ENCODE peak calls at places on chromosomes 16 and 17, in nine cellular contexts. I is stomach; U is GM19239; E is WERI-Rb-1; X is stimulated activated CD8-positive, alpha-beta memory T cell treated with anti-CD3 and anti-CD28 coated beads, Interleukin-4, amount 100 ng/mL, for 48 hours; K is ovary; C is stimulated activated effector memory CD8-positive, alpha-beta T cell treated with anti-CD3 and anti-CD28 coated beads, Interleukin-12 subunit alpha, Interleukin-12 subunit beta, amount 100 ng/mL, for 72 hours; W is H7; P is thoracic aorta. L is an unnamed sample.

GRCh38 chr17:28528329-28529011 is 22.3 kb downstream of the FOXN1 start:
- DNase-seq in W (no peak), K (no peak), U (no peak), I (no peak), X (no peak), C (no peak), E (no peak), P (no peak), L (no peak)

GRCh38 chr16:31893824-31894223 is 20.2 kb downstream of the ZNF267 start:
- DNase-seq in X (no peak), I (no peak), K (no peak), E (no peak), U (no peak), W (no peak), P (no peak), C (no peak), L (no peak)

GRCh38 chr16:49514391-49514980 is 140.9 kb downstream of the C16orf78 start:
- DNase-seq in E (peak; percentile 40), W (no peak), K (no peak), X (no peak), I (peak; percentile 30), C (no peak), P (no peak), U (no peak), L (no peak)

GRCh38 chr17:81665205-81666091 is 957 bp downstream of the OXLD1 start:
- DNase-seq in K (no peak), E (peak; percentile 63), W (peak; percentile 69), I (no peak), C (peak; percentile 76), U (no peak), X (peak; percentile 76), P (no peak), L (peak; percentile 68)

GRCh38 chr17:45013021-45013997 is 38.1 kb downstream of the DCAKD start:
- DNase-seq in W (peak; percentile 71), P (no peak), U (no peak), X (no peak), E (peak; percentile 39), I (no peak), C (no peak), K (no peak), L (no peak)

GRCh38 chr17:70804161-70804560 is 634.8 kb downstream of the KCNJ2 start:
- DNase-seq in W (no peak), E (no peak), C (no peak), U (no peak), X (no peak), P (no peak), K (no peak), I (no peak), L (no peak)

GRCh38 chr16:75052481-75053211 is 53.8 kb downstream of the ZNRF1 start:
- DNase-seq in I (no peak), X (no peak), E (no peak), W (peak; percentile 52), P (no peak), K (no peak), C (no peak), U (no peak), L (no peak)

GRCh38 chr16:69049146-69049545 is 56.3 kb upstream of the HAS3 start:
- DNase-seq in X (no peak), U (no peak), C (no peak), I (no peak), P (no peak), W (no peak), K (no peak), E (no peak), L (no peak)

GRCh38 chr16:29972500-29972899 is 1.2 kb upstream of the TAOK2 start:
- DNase-seq in U (no peak), P (no peak), W (no peak), X (no peak), C (no peak), I (no peak), E (no peak), K (no peak), L (no peak)

GRCh38 chr16:75860654-75861053 is 134.4 kb upstream of the CPHXL start:
- DNase-seq in U (no peak), C (no peak), E (peak; percentile 67), W (no peak), P (no peak), X (no peak), I (no peak), K (no peak), L (no peak)